ENCODE peak calls at places on chromosomes 5 and 9, in four cellular contexts. Q, F, W and J are unnamed samples.

GRCh38 chr5:14706615-14707021 is 42.1 kb downstream of the OTULIN start:
- DNase-seq in F (no peak), W (no peak), Q (no peak), J (no peak)

GRCh38 chr5:116359575-116359974 is 215.0 kb downstream of the SEMA6A start:
- DNase-seq in W (peak), Q (no peak), F (no peak), J (no peak)

GRCh38 chr5:958701-959571 is 49.7 kb upstream of the NKD2 start:
- DNase-seq in F (peak), W (no peak), Q (no peak), J (no peak)

GRCh38 chr9:4366649-4367330 is 66.9 kb upstream of the GLIS3 start:
- DNase-seq in F (peak), Q (no peak), W (peak), J (no peak)

GRCh38 chr5:146409081-146409671 is 38.0 kb upstream of the TCERG1 start:
- DNase-seq in F (no peak), Q (no peak), W (no peak), J (no peak)

GRCh38 chr5:120150770-120151169 is 313.3 kb upstream of the PRR16 start:
- DNase-seq in F (no peak), Q (no peak), W (no peak), J (no peak)

GRCh38 chr5:2387224-2388004 is 364.1 kb downstream of the IRX2 start:
- DNase-seq in Q (no peak), W (no peak), F (no peak), J (no peak)

GRCh38 chr9:93467462-93467861 is 14.1 kb upstream of the FAM120AOS start:
- DNase-seq in W (no peak), Q (no peak), F (no peak), J (no peak)

GRCh38 chr5:159052282-159053011 is 47.3 kb downstream of the EBF1 start:
- DNase-seq in W (no peak), Q (no peak), F (no peak), J (no peak)

GRCh38 chr5:62340392-62340791 is 34.4 kb downstream of the KIF2A start:
- DNase-seq in W (no peak), Q (no peak), F (no peak), J (no peak)

GRCh38 chr5:6676702-6677101 is 36.5 kb upstream of the TENT4A start:
- DNase-seq in F (no peak), W (no peak), Q (no peak), J (no peak)

GRCh38 chr5:6673963-6674362 is 39.3 kb upstream of the TENT4A start:
- DNase-seq in Q (no peak), W (no peak), F (no peak), J (no peak)

GRCh38 chr5:6674886-6675285 is 38.3 kb upstream of the TENT4A start:
- DNase-seq in Q (no peak), F (no peak), W (no peak), J (no peak)

GRCh38 chr5:6674421-6674820 is 38.8 kb upstream of the TENT4A start:
- DNase-seq in W (no peak), Q (no peak), F (no peak), J (no peak)

DNA sequence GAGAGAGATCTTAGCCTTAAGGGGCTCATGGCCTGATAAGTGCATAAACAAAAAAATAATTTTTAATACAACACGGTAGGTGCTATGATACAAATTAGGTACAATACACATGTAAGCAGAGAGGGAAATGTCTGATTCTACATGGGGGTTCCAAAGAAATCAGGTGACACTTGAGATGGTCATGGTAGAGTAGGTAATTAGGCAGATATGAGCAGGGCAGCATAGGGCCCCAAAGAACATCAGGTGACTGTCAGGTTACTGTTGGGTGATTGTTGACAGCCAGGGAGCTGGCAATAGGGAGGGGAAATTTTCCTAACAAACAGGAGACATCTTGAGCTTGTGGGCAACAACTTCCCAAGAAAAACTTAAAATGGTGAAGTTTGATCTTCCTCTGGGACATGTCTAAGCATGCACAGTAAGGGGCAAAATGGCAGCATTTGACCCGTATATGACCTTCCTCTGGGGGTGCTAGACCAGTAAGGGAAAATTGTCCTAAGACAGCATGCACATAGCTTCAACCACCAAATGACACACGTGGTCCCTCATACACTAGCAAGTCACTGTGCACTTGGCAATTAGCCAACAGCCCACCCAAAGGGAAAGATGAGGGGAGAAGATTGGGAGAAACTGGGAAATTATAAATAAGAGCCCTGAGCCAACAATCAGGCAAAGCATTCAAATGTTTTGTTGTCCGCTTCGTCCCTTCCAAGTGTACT is 37.3 kb upstream of the TENT4A start:
- DNase-seq in F (peak), W (no peak), Q (no peak), J (no peak)
- TF ChIP-seq SPI1 in F (no peak), W (no peak), Q (no peak), J (no peak)

GRCh38 chr9:110784309-110784708 is 115.7 kb downstream of the MUSK start:
- DNase-seq in F (no peak), Q (no peak), W (no peak), J (no peak)

GRCh38 chr9:110785166-110785565 is 116.6 kb downstream of the MUSK start:
- DNase-seq in W (no peak), F (no peak), Q (no peak), J (no peak)

DNA sequence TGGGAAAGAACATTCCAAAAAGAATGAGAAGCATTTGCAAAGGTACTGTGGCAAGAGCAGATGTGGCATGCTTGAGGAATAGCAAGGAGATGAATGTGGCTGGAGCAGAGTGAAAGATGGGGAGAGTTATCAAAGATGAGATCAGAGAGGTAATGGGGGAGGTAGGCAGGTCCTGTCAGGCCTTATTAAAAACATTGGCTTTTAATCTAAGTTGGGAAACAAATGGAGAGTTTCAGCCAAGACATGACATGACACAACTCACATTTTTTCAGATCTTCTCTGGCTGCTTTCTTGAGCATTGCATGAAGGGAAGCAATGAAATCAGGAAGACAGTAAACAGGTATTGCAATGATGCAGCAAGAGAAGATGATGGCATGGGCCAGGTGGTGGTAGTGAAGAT is 120.3 kb downstream of the MUSK start:
- DNase-seq in Q (no peak), W (no peak), F (no peak), J (no peak)
- TF ChIP-seq SPI1 in Q (no peak), W (no peak), F (no peak), J (no peak)

DNA sequence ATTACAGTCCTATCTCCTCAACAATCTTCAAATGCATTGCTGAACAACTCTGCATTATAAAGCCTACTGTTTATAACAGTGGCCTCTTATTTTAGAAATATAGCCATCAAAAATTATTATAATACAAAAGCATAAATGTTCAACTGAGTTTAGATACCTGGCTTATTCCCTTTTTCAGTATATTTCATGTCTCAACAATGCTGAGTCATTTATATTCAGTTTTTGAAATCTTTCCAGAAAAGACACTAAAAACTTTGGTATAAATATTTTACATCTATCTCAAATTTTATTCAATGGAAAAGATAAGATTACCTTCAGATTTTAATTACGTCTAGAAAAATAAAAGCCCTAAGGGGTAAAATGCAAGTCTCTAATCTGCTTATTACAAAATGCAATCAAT is 37.9 kb downstream of the LURAP1L start:
- DNase-seq in Q (no peak), W (no peak), F (no peak), J (no peak)
- TF ChIP-seq SPI1 in Q (no peak), W (no peak), F (no peak), J (no peak)

GRCh38 chr5:147517383-147517782 is 7.5 kb upstream of the DPYSL3 start:
- DNase-seq in W (no peak), Q (no peak), F (no peak), J (no peak)
- TF ChIP-seq SPI1 in W (no peak), Q (no peak), F (no peak), J (no peak)

DNA sequence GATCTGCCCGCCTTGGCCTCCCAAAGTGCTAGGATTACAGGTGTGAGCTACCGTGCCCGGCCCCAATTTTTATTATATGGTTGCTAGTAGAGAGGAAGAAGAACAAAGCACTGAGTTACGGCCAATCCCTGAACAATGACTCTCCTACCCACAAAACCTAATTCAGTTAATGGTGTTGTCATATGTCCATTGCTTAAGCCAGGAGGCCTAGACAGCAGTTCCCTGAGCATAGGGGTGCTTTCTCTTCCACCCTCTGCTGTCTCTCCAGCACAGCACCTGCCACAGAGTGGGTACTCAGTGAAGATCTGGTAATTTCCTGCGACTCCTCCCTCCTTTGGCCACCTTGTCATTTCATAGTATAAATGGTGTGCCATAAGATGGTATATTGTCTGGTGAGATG is 21.4 kb upstream of the LTC4S start:
- DNase-seq in Q (no peak), W (peak), F (no peak), J (no peak)
- TF ChIP-seq SPI1 in Q (no peak), W (peak), F (no peak), J (no peak)

DNA sequence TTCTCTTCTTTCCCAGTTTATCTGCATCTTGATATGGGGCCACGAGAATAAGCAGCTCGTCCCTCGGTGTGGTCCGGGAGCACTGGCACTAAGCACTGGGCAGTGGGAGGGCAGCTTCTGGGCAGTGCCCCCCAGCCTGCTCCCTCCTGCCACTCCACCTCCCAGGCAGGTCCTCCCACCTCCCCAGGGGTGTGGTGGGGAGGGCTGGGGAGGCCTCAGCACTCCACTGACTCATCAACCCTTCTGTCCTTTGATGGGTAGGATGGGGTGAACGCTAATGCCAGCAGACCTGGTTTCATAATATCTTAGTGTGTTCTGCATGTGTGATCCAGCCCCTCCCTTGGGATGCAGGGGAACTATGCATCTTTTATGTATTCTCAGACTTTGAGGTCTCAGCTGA is 62.2 kb upstream of the GNE start:
- DNase-seq in F (no peak), Q (no peak), W (no peak), J (no peak)
- TF ChIP-seq SPI1 in F (no peak), Q (no peak), W (no peak), J (no peak)

DNA sequence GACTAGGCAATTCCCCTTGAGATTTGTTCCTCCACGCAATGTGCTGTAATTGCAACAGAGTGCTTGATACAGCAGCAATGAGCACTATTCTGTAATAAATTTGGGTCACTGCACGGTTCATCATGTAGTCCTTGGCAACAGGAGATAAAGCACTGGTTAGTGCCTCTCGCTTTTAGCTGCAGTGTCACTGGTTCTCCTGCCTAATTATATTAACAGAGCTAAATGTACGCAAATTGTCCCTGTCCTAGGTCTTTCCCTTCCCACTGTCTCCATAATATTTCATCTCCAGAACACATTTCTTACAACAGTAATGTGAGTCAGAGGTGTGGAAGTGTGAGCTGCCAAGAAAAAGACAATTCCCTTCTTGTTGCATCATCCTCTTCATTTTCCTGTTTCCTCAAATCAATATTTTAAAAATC is 553.1 kb downstream of the ZNF608 start:
- DNase-seq in W (no peak), F (no peak), Q (no peak), J (no peak)
- TF ChIP-seq SPI1 in W (no peak), F (no peak), Q (no peak), J (no peak)

DNA sequence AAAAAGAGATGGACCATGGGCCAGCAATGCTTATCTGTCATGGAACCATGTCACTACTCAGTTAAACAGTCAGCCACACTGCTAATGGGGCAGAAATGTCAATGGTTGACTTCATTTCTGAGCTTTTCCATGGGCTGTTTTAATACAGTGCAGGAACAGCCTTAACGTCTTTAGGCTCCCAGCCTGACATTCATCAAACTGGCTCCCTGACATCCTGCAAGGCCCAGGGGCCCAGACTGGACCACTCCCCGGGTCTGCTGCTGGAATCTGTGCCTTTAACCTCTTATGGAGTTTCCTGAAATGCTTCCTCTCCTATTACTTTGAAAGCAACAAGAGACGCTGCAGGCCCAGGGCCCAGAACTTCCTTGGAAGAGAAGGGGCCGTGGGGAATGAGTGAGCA is 216.8 kb upstream of the PANK3 start:
- DNase-seq in Q (no peak), W (no peak), F (no peak), J (no peak)
- TF ChIP-seq SPI1 in Q (no peak), W (no peak), F (no peak), J (no peak)

DNA sequence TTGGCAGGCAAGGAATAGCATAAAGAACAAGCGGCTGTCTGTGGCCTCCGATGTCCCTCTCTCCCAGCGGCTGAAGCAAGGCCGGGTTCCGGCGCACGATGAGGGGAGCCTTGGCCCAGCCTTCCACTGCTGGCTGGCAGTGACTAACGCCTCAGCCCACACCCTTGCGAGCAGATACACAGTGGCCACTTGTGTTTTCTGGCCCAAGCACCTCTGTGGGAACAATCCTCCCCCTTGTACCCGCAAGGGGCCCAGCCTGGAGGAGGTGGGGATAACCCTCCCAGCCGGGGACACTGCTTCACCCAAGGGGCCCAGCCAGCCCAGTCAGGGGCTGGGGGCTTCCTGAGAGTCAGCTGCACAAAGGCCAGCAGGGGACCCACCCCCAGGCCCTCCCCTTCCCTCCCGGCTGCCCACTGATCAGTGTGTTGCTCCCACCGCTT is 23.2 kb downstream of the STK10 start:
- DNase-seq in W (no peak), F (no peak), Q (no peak), J (no peak)
- TF ChIP-seq SPI1 in W (no peak), F (no peak), Q (no peak), J (no peak)

GRCh38 chr9:136927343-136928261 is 16.9 kb downstream of the FBXW5 start:
- DNase-seq in Q (no peak), W (no peak), F (no peak), J (no peak)

GRCh38 chr9:136926749-136927148 is 17.8 kb downstream of the FBXW5 start:
- DNase-seq in F (no peak), Q (no peak), W (no peak), J (no peak)

GRCh38 chr9:136925414-136926153 is 19.0 kb downstream of the FBXW5 start:
- DNase-seq in F (no peak), W (no peak), Q (no peak), J (no peak)

GRCh38 chr9:136923881-136924280 is 20.7 kb downstream of the FBXW5 start:
- DNase-seq in F (no peak), Q (no peak), W (no peak), J (no peak)

DNA sequence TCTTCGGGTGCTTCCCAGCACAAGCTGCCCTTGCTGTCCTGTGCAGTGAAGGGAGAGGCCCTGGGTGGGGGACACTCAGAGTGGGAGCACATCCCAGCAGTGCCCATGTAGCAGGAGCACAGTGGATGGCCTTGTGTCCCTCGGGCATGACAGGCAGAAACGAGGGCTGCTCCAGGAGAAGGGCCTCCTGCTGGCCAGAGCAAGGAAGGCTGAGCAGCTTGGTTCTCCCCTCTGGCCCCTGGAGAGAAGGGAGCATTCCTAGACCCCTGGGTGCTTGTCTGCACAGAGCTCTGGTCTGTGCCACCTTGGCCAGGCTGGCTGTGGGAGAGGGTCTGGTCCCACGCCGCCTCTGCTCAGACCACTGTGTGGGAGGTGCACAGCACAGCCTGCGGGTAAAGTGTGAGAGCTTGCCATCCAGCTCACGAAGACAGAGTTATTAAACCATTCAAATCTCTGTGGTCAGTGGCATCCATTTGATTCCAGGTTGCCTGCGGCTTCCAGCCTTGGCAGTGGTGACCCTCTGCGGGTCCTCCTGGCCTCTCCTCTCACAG is 18.3 kb downstream of the FBXW5 start:
- DNase-seq in W (no peak), Q (no peak), F (no peak), J (no peak)
- TF ChIP-seq SPI1 in W (no peak), Q (no peak), F (no peak), J (no peak)